ENCODE peak calls at places on chromosome 9, in nine cellular contexts. N is A549, F is tibial nerve, I is suprapubic skin, M is HepG2, U is H1, B is stomach, K is upper lobe of left lung, H is K562. A is an unnamed sample.
A peak's percentile ranks its signal among the peaks of the same experiment; 100 is the strongest.

GRCh38 chr9:34363619-34364351 is 12.9 kb downstream of the MYORG start:
- DNase-seq in U (peak; percentile 52), I (no peak), H (no peak), M (no peak), N (no peak), F (no peak), K (no peak), B (no peak), A (no peak)

GRCh38 chr9:130658893-130659698 is 5.3 kb upstream of the PRDM12 start:
- DNase-seq in K (no peak), I (no peak), M (no peak), U (peak; percentile 65), B (no peak), N (no peak), F (no peak), H (no peak), A (no peak)

GRCh38 chr9:75892168-75892901 is 1.9 kb downstream of the PCSK5 start:
- DNase-seq in N (peak; percentile 35), U (peak; percentile 70), H (no peak), B (no peak), M (no peak), I (peak; percentile 67), K (peak; percentile 40), F (peak; percentile 18), A (peak; percentile 67)

GRCh38 chr9:137618105-137619067 is at the start of gene EHMT1:
- DNase-seq in B (peak; percentile 91), N (peak; percentile 86), I (peak; percentile 88), M (peak; percentile 67), H (peak; percentile 90), F (peak; percentile 60), K (peak; percentile 78), U (peak; percentile 95), A (peak; percentile 95)

GRCh38 chr9:33468797-33469621 is 4.7 kb downstream of the NOL6 start:
- DNase-seq in K (no peak), H (no peak), B (no peak), I (peak; percentile 40), F (no peak), M (no peak), N (no peak), U (no peak), A (peak; percentile 28)

GRCh38 chr9:34907044-34907443 is 51.0 kb upstream of the PHF24 start:
- DNase-seq in M (no peak), F (no peak), U (no peak), K (no peak), B (no peak), N (no peak), H (no peak), I (no peak), A (no peak)

GRCh38 chr9:5499889-5500398 is 10.4 kb upstream of the PDCD1LG2 start:
- DNase-seq in U (no peak), F (peak; percentile 35), N (no peak), K (peak; percentile 45), B (no peak), M (no peak), H (peak; percentile 73), I (no peak), A (no peak)

GRCh38 chr9:121771418-121771817 is 120.0 kb downstream of the DAB2IP start:
- DNase-seq in I (no peak), M (no peak), H (no peak), U (no peak), B (no peak), K (no peak), N (no peak), F (no peak), A (peak; percentile 47)

GRCh38 chr9:126384926-126385325 is 58.3 kb downstream of the MVB12B start:
- DNase-seq in N (no peak), M (no peak), U (peak; percentile 4), B (no peak), H (no peak), F (no peak), K (no peak), I (no peak), A (no peak)

GRCh38 chr9:136095495-136096058 is 488 bp upstream of the NACC2 start:
- DNase-seq in H (peak; percentile 59), K (peak; percentile 42), U (no peak), B (peak; percentile 45), I (no peak), F (no peak), M (no peak), N (no peak), A (no peak)

GRCh38 chr9:135440620-135441019 is 39.0 kb upstream of the PPP1R26 start:
- DNase-seq in H (peak; percentile 91), F (no peak), I (no peak), K (no peak), B (peak; percentile 46), M (peak; percentile 80), N (peak; percentile 41), U (no peak), A (peak; percentile 15)

GRCh38 chr9:70588381-70588780 is 173.9 kb upstream of the KLF9 start:
- DNase-seq in M (no peak), N (no peak), H (no peak), B (no peak), I (no peak), U (no peak), K (no peak), F (no peak), A (no peak)

GRCh38 chr9:96720435-96720834 is 57.5 kb downstream of the ZNF510 start:
- DNase-seq in M (no peak), I (no peak), F (no peak), B (no peak), K (no peak), U (no peak), H (no peak), N (no peak), A (no peak)

GRCh38 chr9:76090330-76090729 is 199.9 kb downstream of the PCSK5 start:
- DNase-seq in H (no peak), M (no peak), K (no peak), F (no peak), I (no peak), N (no peak), B (no peak), U (no peak), A (no peak)

GRCh38 chr9:116641292-116642059 is 45.6 kb upstream of the TRIM32 start:
- DNase-seq in M (no peak), I (no peak), B (no peak), U (no peak), F (no peak), N (no peak), H (no peak), K (no peak), A (no peak)

GRCh38 chr9:116643691-116644090 is 43.4 kb upstream of the TRIM32 start:
- DNase-seq in U (no peak), B (no peak), F (no peak), N (no peak), I (no peak), M (no peak), H (no peak), K (no peak), A (no peak)

GRCh38 chr9:116647515-116647809 is 39.6 kb upstream of the TRIM32 start:
- DNase-seq in K (no peak), M (no peak), F (no peak), B (no peak), I (peak; percentile 79), H (no peak), U (no peak), N (no peak), A (no peak)

GRCh38 chr9:116646661-116647514 is 40.2 kb upstream of the TRIM32 start:
- DNase-seq in H (peak; percentile 40), N (peak; percentile 21), K (no peak), M (peak; percentile 37), F (no peak), I (no peak), B (no peak), U (no peak), A (no peak)

DNA sequence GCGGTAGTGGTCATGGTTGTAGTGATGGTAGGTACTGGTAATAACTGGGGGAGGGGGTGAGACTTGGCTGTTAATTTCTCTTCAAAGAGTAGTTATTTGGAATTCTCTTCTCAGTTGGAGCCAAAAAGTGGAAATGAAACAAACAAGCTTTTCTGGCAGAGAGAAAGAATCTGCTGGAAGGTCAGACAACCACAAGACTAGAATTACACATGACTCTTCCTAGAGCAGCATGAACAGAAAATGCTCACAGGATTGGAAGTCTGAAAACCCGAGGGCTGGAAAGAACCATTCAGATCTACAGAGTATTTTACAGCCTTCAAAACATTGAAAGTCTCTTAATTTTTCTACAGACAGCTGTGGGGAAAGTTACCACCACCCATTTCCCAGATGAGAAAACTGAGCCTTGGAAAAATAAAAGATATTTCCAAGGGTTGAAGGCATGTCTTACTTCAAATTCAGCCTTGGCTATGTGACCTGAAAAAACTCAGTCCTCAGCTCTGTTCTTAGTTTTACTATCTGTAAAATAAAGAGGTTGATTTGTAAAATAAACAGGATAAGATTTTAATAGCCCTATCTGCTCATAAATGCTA is 42.9 kb upstream of the TRIM32 start:
- DNase-seq in U (no peak), M (no peak), I (no peak), F (no peak), N (no peak), B (no peak), K (no peak), H (no peak), A (no peak)
- TF ChIP-seq EP300 in U (no peak), M (no peak), I (no peak), F (no peak), N (no peak), B (no peak), K (no peak), H (no peak), A (no peak)

DNA sequence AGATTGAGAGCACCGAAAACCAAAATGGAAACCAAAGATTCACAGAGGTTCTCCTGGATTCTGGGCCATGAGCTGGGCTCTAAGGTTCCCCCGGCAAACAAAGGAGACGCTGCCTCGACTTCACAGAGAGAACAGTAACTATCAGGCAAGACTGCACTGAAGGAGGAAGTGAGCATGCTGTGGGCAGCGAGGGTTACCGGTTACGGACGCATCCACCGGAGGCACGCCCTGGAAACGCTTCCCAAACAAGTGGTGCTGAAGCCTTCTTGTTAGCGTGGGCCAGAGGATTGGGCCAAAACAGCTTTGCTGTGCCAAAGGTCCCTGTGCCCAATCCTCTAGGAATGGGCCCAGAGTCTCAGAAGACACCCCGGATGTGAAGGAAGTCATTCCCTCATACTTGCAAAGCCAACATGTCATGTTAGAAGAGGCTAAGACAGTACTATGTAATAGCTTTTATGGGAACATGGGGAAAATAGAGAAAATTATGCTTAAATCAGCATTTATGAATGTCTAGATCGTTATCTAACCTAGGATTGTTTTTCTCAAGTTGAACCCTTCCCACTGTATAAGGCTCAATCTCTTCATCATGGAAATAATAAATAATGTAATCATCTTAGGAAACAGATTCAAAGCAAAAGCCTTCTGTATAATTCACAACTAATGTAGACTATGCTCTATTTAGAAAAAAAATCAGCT is 145.4 kb downstream of the GABBR2 start:
- DNase-seq in H (no peak), B (no peak), I (no peak), K (no peak), U (no peak), F (no peak), N (no peak), M (no peak), A (no peak)
- TF ChIP-seq EP300 in H (no peak), B (no peak), I (no peak), K (no peak), U (no peak), F (no peak), N (no peak), M (no peak), A (no peak)

GRCh38 chr9:17970285-17970684 is 391.4 kb downstream of the SH3GL2 start:
- DNase-seq in I (no peak), F (no peak), N (no peak), K (no peak), U (no peak), M (no peak), B (no peak), H (no peak), A (no peak)
- TF ChIP-seq EP300 in I (no peak), F (no peak), N (no peak), K (no peak), U (no peak), M (no peak), B (no peak), H (no peak), A (no peak)

GRCh38 chr9:14306672-14307646 is 7.0 kb downstream of the NFIB start:
- DNase-seq in U (no peak), N (no peak), B (no peak), M (no peak), I (no peak), K (no peak), F (no peak), H (no peak), A (no peak)
- TF ChIP-seq EP300 in U (no peak), N (no peak), B (no peak), M (no peak), I (no peak), K (no peak), F (no peak), H (no peak), A (no peak)

A was measured in ovary.